ENCODE peak calls at places on chromosomes 16 and 17, in nine cellular contexts. M is omental fat pad; D is SK-N-SH; E is NCI-H1436 treated with DMSO at 0.1 percent for 48 hours; G is activated CD4-positive, alpha-beta T cell treated with anti-CD3 and anti-CD28 coated beads for 48 hours; B is Daoy; F is activated T-helper 1 cell treated with anti-CD3 and anti-CD28 coated beads, Interleukin-2, amount 50 U/mL, for 16 hours; Y is heart left ventricle; R is stimulated activated CD4-positive, alpha-beta T cell treated with anti-CD3 and anti-CD28 coated beads, Interleukin-12 subunit alpha, Interleukin-12 subunit beta, amount 100 ng/mL, for 48 hours. L is an unnamed sample.

GRCh38 chr17:2102931-2103398 is 48.1 kb downstream of the HIC1 start:
- DNase-seq in M (no peak), D (no peak), E (no peak), G (no peak), B (no peak), F (no peak), Y (no peak), R (no peak), L (no peak)

GRCh38 chr16:19008770-19009169 is 25.0 kb downstream of the TMC7 start:
- DNase-seq in M (no peak), D (no peak), E (no peak), G (no peak), B (no peak), F (no peak), Y (no peak), R (no peak), L (no peak)

GRCh38 chr16:10883004-10883403 is 6.0 kb downstream of the CIITA start:
- DNase-seq in M (no peak), D (no peak), E (no peak), G (no peak), B (no peak), F (no peak), Y (no peak), R (no peak), L (no peak)

GRCh38 chr16:53509906-53510703 is 7.1 kb upstream of the AKTIP start:
- DNase-seq in M (no peak), D (peak; percentile 77), E (no peak), G (peak; percentile 54), B (peak; percentile 66), F (no peak), Y (peak; percentile 74), R (peak; percentile 51), L (peak; percentile 17)

GRCh38 chr17:74417178-74418045 is 14.5 kb upstream of the GPRC5C start:
- DNase-seq in M (no peak), D (no peak), E (no peak), G (peak; percentile 25), B (peak; percentile 85), F (no peak), Y (no peak), R (no peak), L (no peak)

GRCh38 chr16:82260212-82260795 is 90.3 kb upstream of the MPHOSPH6 start:
- DNase-seq in M (no peak), D (no peak), E (no peak), G (no peak), B (peak; percentile 3), F (no peak), Y (no peak), R (no peak), L (no peak)

GRCh38 chr16:58495861-58496331 is 4.0 kb upstream of the NDRG4 start:
- DNase-seq in M (no peak), D (no peak), E (no peak), G (no peak), B (no peak), F (no peak), Y (peak; percentile 28), R (no peak), L (no peak)

GRCh38 chr16:50335198-50335958 is 33.4 kb downstream of the BRD7 start:
- DNase-seq in M (no peak), D (no peak), E (no peak), G (no peak), B (no peak), F (peak; percentile 44), Y (no peak), R (no peak), L (no peak)

GRCh38 chr16:83994087-83994486 is 26.0 kb downstream of the NECAB2 start:
- DNase-seq in M (no peak), D (no peak), E (no peak), G (no peak), B (peak; percentile 69), F (no peak), Y (no peak), R (no peak), L (no peak)

GRCh38 chr16:64449511-64449910 is 672.4 kb downstream of the CDH11 start:
- DNase-seq in M (no peak), D (no peak), E (no peak), G (no peak), B (no peak), F (no peak), Y (no peak), R (no peak), L (no peak)

L was measured in activated T-cell treated with anti-CD3 and anti-CD28 coated beads for 48 hours.